ENCODE peak calls at places on chromosome 5, in four cellular contexts. M, U, D and W are unnamed samples.

GRCh38 chr5:174735498-174736350 is 11.3 kb downstream of the MSX2 start:
- DNase-seq in M (peak), U (no peak), D (peak), W (peak)

GRCh38 chr5:142900926-142901325 is 130.7 kb downstream of the ARHGAP26 start:
- DNase-seq in M (no peak), U (no peak), D (no peak), W (no peak)

GRCh38 chr5:132714456-132715307 is 22.7 kb downstream of the KIF3A start:
- DNase-seq in U (no peak), D (no peak), M (peak), W (peak)

GRCh38 chr5:135695656-135696055 is 116.9 kb upstream of the CXCL14 start:
- DNase-seq in M (no peak), D (no peak), U (no peak), W (no peak)

GRCh38 chr5:103441523-103441922 is 121.1 kb downstream of the NUDT12 start:
- DNase-seq in M (no peak), U (no peak), D (no peak), W (peak)

GRCh38 chr5:97839338-97840081 is 656.5 kb upstream of the RIOK2 start:
- DNase-seq in M (no peak), D (no peak), U (no peak), W (no peak)

GRCh38 chr5:54081415-54081814 is 229.0 kb downstream of the ARL15 start:
- DNase-seq in U (no peak), D (no peak), M (no peak), W (no peak)

GRCh38 chr5:124236366-124237231 is 509.8 kb downstream of the ZNF608 start:
- DNase-seq in D (no peak), M (no peak), U (no peak), W (no peak)

GRCh38 chr5:154618696-154619095 is 136.5 kb upstream of the LARP1 start:
- DNase-seq in D (no peak), M (no peak), U (no peak), W (no peak)

GRCh38 chr5:82918311-82919031 is 158.7 kb downstream of the TMEM167A start:
- DNase-seq in D (no peak), M (no peak), U (no peak), W (no peak)

DNA sequence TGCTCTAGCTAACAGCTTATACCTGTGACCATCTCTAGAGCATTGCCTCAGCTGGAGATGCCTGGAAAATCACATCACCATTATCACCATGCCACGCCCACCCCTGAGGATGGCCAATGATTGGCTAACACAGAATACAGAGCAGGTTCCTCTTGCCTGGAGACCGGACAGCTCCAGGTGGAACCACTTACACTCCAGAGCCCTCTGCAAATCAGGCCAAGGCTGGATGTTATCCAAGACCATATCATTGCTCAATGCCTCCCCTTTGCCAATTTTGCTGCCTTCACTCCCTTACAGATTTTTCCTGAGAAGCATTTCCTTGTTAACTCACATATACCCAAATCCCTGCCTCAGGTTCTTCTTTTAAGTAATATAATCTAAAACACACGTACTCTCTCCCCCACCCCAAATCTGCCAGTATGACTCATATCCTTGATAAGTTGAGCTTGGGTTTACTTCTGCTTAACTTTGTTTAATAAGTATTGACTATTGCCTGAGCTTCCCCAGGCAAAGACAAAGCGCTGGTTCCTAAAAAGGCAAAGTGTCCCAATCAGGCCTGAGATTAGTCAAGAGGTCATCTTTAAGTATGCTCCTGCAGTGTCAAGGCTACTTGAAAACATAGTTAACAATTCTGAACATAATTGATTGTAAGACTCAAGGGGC is 309.6 kb downstream of the EPB41L4A start:
- DNase-seq in M (no peak), D (no peak), U (no peak), W (peak)
- TF ChIP-seq POLR2AphosphoS2 in M (no peak), D (no peak), U (no peak), W (no peak)

GRCh38 chr5:134547999-134548626 is 22.6 kb downstream of the JADE2 start:
- DNase-seq in M (no peak), U (no peak), D (no peak), W (no peak)

GRCh38 chr5:134547579-134547978 is 22.1 kb downstream of the JADE2 start:
- DNase-seq in D (no peak), M (no peak), U (no peak), W (no peak)

GRCh38 chr5:134551891-134552290 is 26.4 kb downstream of the JADE2 start:
- DNase-seq in U (no peak), M (no peak), D (no peak), W (no peak)

GRCh38 chr5:134550271-134551214 is 25.1 kb downstream of the JADE2 start:
- DNase-seq in U (no peak), M (no peak), D (no peak), W (no peak)

DNA sequence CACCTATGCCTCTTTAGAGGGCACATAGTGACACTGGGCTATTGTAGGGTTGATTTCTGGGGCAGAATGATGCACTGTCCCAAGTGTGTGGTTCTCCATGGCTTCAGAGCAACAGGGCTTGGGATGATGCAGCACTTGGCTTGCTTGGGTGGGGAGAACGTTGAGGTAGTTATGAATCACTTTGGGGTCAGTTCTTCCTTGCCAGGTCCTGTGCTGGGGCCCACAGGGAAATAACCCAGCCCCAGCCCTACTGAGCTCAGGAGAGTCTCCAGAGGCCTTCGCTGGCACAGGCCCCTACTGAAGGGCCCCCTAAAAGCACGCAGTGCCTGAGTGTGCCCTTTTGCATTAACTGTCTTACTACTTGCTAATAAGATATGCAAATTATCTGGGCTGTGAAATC is 24.2 kb downstream of the JADE2 start:
- DNase-seq in M (no peak), D (no peak), U (no peak), W (no peak)
- TF ChIP-seq POLR2AphosphoS2 in M (no peak), D (no peak), U (no peak), W (no peak)

GRCh38 chr5:139925650-139926640 is 117.2 kb downstream of the NRG2 start:
- DNase-seq in U (no peak), M (no peak), D (no peak), W (no peak)
- TF ChIP-seq POLR2AphosphoS2 in U (no peak), M (no peak), D (no peak), W (no peak)

DNA sequence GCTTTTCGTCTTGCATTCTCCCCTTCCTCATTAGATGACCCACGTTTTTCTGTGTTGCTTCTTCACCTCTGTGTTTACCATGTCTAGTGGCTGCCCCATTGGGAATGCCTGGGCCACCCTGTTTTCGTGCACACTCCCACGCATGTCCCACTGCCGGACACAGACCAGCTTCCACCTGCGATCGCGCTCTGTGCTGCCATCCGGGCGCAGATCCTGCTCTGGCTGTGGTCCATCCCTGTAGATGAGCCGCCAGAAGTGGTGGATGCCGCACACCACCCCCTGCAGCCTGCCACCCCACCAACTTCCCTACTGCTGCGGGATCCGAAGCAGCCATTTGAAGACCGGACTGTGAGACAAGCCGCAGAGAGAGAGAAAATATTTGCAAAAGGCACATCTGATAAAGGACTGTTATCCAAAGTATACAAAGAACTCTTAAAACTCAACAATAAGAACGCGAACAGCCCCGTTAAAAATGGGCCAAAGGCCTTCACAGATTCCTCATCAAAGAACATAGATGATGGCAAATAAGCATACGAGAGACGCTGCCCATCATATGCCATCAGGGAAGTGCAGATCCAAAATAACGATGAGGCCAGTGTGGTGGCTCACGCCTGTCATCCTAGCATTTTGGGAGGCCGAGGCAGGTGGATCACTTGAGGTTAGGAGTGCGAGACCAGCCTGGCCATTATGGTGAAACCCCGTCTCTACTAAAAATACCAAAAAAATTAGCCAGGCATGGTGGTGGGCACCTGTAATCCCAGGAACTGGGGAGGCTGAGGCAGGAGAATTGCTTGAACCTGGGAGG is 163.7 kb downstream of the COL23A1 start:
- DNase-seq in U (no peak), D (no peak), M (no peak), W (no peak)
- TF ChIP-seq POLR2AphosphoS2 in U (no peak), D (no peak), M (no peak), W (no peak)

GRCh38 chr5:10524376-10525123 is 39.3 kb upstream of the ANKRD33B start:
- DNase-seq in M (no peak), D (peak), U (no peak), W (peak)
- TF ChIP-seq POLR2AphosphoS2 in M (no peak), D (no peak), U (no peak), W (no peak)

GRCh38 chr5:7884491-7885273 is 15.7 kb downstream of the MTRR start:
- DNase-seq in U (no peak), M (no peak), D (no peak), W (no peak)
- TF ChIP-seq POLR2AphosphoS2 in U (no peak), M (no peak), D (no peak), W (no peak)

DNA sequence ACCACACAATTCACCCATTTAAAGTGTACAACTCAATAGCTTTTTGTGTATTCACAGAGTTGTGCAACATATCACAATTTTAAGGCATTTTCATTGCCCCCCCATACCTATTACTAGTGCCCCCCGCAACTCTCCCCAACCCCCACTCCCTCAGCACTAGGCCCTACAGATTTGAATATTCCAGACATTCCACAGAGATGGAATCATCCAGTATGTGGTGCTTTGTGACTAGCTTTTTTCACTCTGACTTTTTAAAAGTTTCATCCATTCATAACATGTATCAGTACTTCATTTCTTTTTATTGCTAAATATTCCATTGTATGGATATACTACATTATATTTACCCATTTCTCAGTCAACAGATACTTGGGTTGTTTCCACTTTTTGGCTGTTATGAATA is 103.0 kb upstream of the LRRTM2 start:
- DNase-seq in D (no peak), M (no peak), U (no peak), W (no peak)
- TF ChIP-seq POLR2AphosphoS2 in D (no peak), M (no peak), U (no peak), W (no peak)